ENCODE peak calls at places on chromosomes 2 and 18, in ten cellular contexts. L is HS-5; J is KBM-7; O is nucleus accumbens; S is stimulated activated CD4-positive, alpha-beta T cell treated with anti-CD3 and anti-CD28 coated beads, Interleukin-15, amount 100 ng/mL, for 24 hours; U is CD4-positive, alpha-beta T cell; E is glutamatergic neuron; R is astrocyte of the cerebellum; K is dermis microvascular lymphatic vessel endothelial cell; H is adrenal gland. A is an unnamed sample.

GRCh38 chr2:55810621-55811020 is 113.0 kb downstream of the EFEMP1 start:
- DNase-seq in S (no peak), R (no peak), J (no peak), O (no peak), E (no peak), L (no peak), H (no peak), U (no peak), K (no peak), A (no peak)

GRCh38 chr18:75320506-75320905 is 107.0 kb downstream of the SMIM21 start:
- DNase-seq in L (no peak), S (no peak), H (no peak), J (no peak), U (no peak), O (no peak), R (no peak), K (no peak), E (no peak), A (no peak)

GRCh38 chr2:100936070-100936741 is 65.9 kb upstream of the RPL31 start:
- DNase-seq in H (no peak), K (no peak), O (no peak), S (no peak), J (no peak), U (no peak), L (no peak), E (no peak), R (no peak), A (no peak)

GRCh38 chr18:9474103-9474982 is 970 bp upstream of the RALBP1 start:
- DNase-seq in K (peak; percentile 91), S (no peak), R (no peak), J (no peak), E (no peak), O (peak; percentile 46), U (no peak), L (no peak), H (peak; percentile 51), A (peak; percentile 21)

GRCh38 chr2:133287709-133288108 is 280.6 kb downstream of the NCKAP5 start:
- DNase-seq in O (no peak), L (no peak), U (no peak), J (no peak), R (peak; percentile 6), H (no peak), K (no peak), S (no peak), E (no peak), A (no peak)

GRCh38 chr2:83817511-83817910 is 641.6 kb downstream of the SUCLG1 start:
- DNase-seq in E (no peak), O (no peak), L (no peak), S (no peak), H (no peak), K (peak; percentile 2), U (no peak), J (peak; percentile 50), R (no peak), A (no peak)

GRCh38 chr2:195675783-195676427 is 18.9 kb downstream of the SLC39A10 start:
- DNase-seq in U (no peak), J (no peak), S (no peak), K (no peak), E (no peak), H (no peak), O (no peak), L (no peak), R (no peak), A (no peak)

GRCh38 chr2:64325852-64326577 is 127.9 kb upstream of the LGALSL start:
- DNase-seq in H (no peak), J (no peak), L (no peak), S (peak; percentile 63), R (no peak), K (no peak), E (no peak), O (no peak), U (peak; percentile 40), A (no peak)

GRCh38 chr2:70672990-70673647 is 94.9 kb downstream of the ADD2 start:
- DNase-seq in K (no peak), S (no peak), J (no peak), O (no peak), H (peak; percentile 39), R (no peak), U (no peak), E (no peak), L (no peak), A (no peak)

GRCh38 chr18:37649930-37650329 is 84.3 kb upstream of the CELF4 start:
- DNase-seq in U (no peak), E (no peak), K (no peak), H (no peak), O (no peak), J (no peak), R (no peak), L (no peak), S (no peak), A (no peak)

GRCh38 chr2:65789923-65790675 is 357.7 kb upstream of the SPRED2 start:
- DNase-seq in U (no peak), E (no peak), R (no peak), O (no peak), K (no peak), L (no peak), S (no peak), H (no peak), J (no peak), A (no peak)

GRCh38 chr2:105794926-105795574 is 50.3 kb downstream of the NCK2 start:
- DNase-seq in K (no peak), H (no peak), U (no peak), E (no peak), S (no peak), L (no peak), O (no peak), R (no peak), J (no peak), A (no peak)

GRCh38 chr2:231803739-231804138 is 17.5 kb downstream of the COPS7B start:
- DNase-seq in U (no peak), H (peak; percentile 70), E (no peak), O (no peak), S (no peak), J (no peak), L (no peak), K (no peak), R (no peak), A (no peak)

GRCh38 chr2:124241-124880 is 78.1 kb upstream of the FAM110C start:
- DNase-seq in E (no peak), S (no peak), K (no peak), H (no peak), U (no peak), R (no peak), L (no peak), O (no peak), J (no peak), A (no peak)

GRCh38 chr2:9814129-9814868 is 29.0 kb upstream of the TAF1B start:
- DNase-seq in S (no peak), U (no peak), L (no peak), E (no peak), K (no peak), O (no peak), H (peak; percentile 47), R (no peak), J (no peak), A (peak; percentile 61)

GRCh38 chr2:120344214-120344990 is 1.5 kb upstream of the INHBB start:
- DNase-seq in O (no peak), S (peak; percentile 26), E (peak; percentile 65), J (no peak), U (no peak), L (no peak), K (peak; percentile 25), H (no peak), R (no peak), A (no peak)

GRCh38 chr2:190879474-190880373 is 897 bp upstream of the GLS start:
- DNase-seq in S (peak; percentile 59), K (peak; percentile 62), U (peak; percentile 25), L (no peak), R (no peak), H (peak; percentile 56), O (no peak), J (no peak), E (no peak), A (no peak)

GRCh38 chr2:67628892-67629291 is 231.8 kb downstream of the ETAA1 start:
- DNase-seq in H (no peak), O (no peak), J (no peak), K (no peak), S (no peak), L (no peak), U (no peak), R (no peak), E (no peak), A (no peak)

GRCh38 chr18:13387856-13388548 is 169.4 kb downstream of the LDLRAD4 start:
- DNase-seq in R (no peak), S (no peak), E (no peak), H (peak; percentile 48), K (no peak), J (no peak), U (no peak), L (no peak), O (no peak), A (no peak)

GRCh38 chr2:1567556-1568344 is 154.5 kb downstream of the TPO start:
- DNase-seq in O (no peak), H (no peak), S (no peak), R (no peak), E (no peak), J (no peak), U (no peak), K (no peak), L (no peak), A (no peak)

GRCh38 chr2:17252258-17252657 is 266.0 kb downstream of the RAD51AP2 start:
- DNase-seq in J (no peak), E (no peak), H (no peak), U (no peak), R (no peak), O (no peak), K (no peak), S (no peak), L (no peak), A (no peak)

GRCh38 chr2:3317871-3318270 is 59.7 kb downstream of the EIPR1 start:
- DNase-seq in O (no peak), E (no peak), L (no peak), H (no peak), K (no peak), S (no peak), J (no peak), R (no peak), U (no peak), A (no peak)

GRCh38 chr18:10381951-10382350 is 72.5 kb upstream of the APCDD1 start:
- DNase-seq in E (no peak), O (no peak), J (no peak), U (no peak), H (no peak), R (no peak), K (no peak), S (no peak), L (no peak), A (no peak)

GRCh38 chr18:78692105-78692504 is 287.5 kb upstream of the SALL3 start:
- DNase-seq in L (no peak), S (no peak), O (no peak), E (no peak), J (no peak), H (no peak), U (no peak), R (no peak), K (no peak), A (no peak)

GRCh38 chr2:189426886-189427285 is 14.4 kb upstream of the WDR75 start:
- DNase-seq in J (no peak), L (no peak), H (no peak), E (no peak), O (no peak), R (no peak), S (no peak), U (no peak), K (no peak), A (no peak)

GRCh38 chr2:239586651-239587310 is 186.0 kb upstream of the HDAC4 start:
- DNase-seq in S (no peak), K (no peak), R (no peak), O (no peak), U (no peak), E (peak; percentile 5), H (no peak), L (no peak), J (no peak), A (no peak)

GRCh38 chr2:71531522-71532047 is 78.2 kb downstream of the DYSF start:
- DNase-seq in U (no peak), O (no peak), R (no peak), H (no peak), S (no peak), J (peak; percentile 35), E (no peak), K (peak; percentile 66), L (peak; percentile 73), A (peak; percentile 1)

GRCh38 chr18:56569391-56569790 is 69.0 kb downstream of the TXNL1 start:
- DNase-seq in R (no peak), K (no peak), L (no peak), H (no peak), O (no peak), E (no peak), J (peak; percentile 73), U (no peak), S (no peak), A (no peak)